ENCODE peak calls at places on chromosomes 7 and 10, in five cellular contexts. N, Y, R, G and Z are unnamed samples.

GRCh38 chr7:102305414-102306268 is 19.0 kb downstream of the SH2B2 start:
- DNase-seq in N (no peak), Y (no peak), R (no peak), G (peak; percentile 93), Z (no peak)

GRCh38 chr10:73894245-73894971 is 16.5 kb upstream of the PLAU start:
- DNase-seq in N (no peak), Y (peak; percentile 85), R (no peak), G (no peak), Z (no peak)

GRCh38 chr7:51175316-51175991 is 141.2 kb downstream of the COBL start:
- DNase-seq in N (no peak), Y (no peak), R (no peak), G (no peak), Z (no peak)

GRCh38 chr10:88843171-88843570 is 8.5 kb downstream of the ANKRD22 start:
- DNase-seq in N (no peak), Y (no peak), R (no peak), G (no peak), Z (no peak)

GRCh38 chr10:12659706-12660105 is 310.4 kb downstream of the CAMK1D start:
- DNase-seq in N (no peak), Y (no peak), R (no peak), G (no peak), Z (peak; percentile 12)

GRCh38 chr10:123587110-123587509 is 79.0 kb upstream of the GPR26 start:
- DNase-seq in N (no peak), Y (no peak), R (no peak), G (no peak), Z (no peak)

GRCh38 chr10:69703766-69704191 is 73.7 kb downstream of the FAM241B start:
- DNase-seq in N (no peak), Y (peak; percentile 96), R (no peak), G (no peak), Z (no peak)

GRCh38 chr10:128062837-128063563 is 63.2 kb downstream of the MKI67 start:
- DNase-seq in N (no peak), Y (no peak), R (no peak), G (peak; percentile 48), Z (peak; percentile 11)

GRCh38 chr7:43491984-43492383 is 90.9 kb upstream of the STK17A start:
- DNase-seq in N (no peak), Y (peak; percentile 66), R (no peak), G (no peak), Z (no peak)

GRCh38 chr10:119330342-119330741 is 123.0 kb downstream of the GRK5 start:
- DNase-seq in N (no peak), Y (no peak), R (no peak), G (no peak), Z (no peak)

GRCh38 chr10:75987610-75988009 is 556.2 kb downstream of the LRMDA start:
- DNase-seq in N (no peak), Y (no peak), R (no peak), G (no peak), Z (no peak)

GRCh38 chr7:107643407-107643806 is 17.2 kb upstream of the SLC26A4 start:
- DNase-seq in N (no peak), Y (peak; percentile 78), R (no peak), G (no peak), Z (no peak)

DNA sequence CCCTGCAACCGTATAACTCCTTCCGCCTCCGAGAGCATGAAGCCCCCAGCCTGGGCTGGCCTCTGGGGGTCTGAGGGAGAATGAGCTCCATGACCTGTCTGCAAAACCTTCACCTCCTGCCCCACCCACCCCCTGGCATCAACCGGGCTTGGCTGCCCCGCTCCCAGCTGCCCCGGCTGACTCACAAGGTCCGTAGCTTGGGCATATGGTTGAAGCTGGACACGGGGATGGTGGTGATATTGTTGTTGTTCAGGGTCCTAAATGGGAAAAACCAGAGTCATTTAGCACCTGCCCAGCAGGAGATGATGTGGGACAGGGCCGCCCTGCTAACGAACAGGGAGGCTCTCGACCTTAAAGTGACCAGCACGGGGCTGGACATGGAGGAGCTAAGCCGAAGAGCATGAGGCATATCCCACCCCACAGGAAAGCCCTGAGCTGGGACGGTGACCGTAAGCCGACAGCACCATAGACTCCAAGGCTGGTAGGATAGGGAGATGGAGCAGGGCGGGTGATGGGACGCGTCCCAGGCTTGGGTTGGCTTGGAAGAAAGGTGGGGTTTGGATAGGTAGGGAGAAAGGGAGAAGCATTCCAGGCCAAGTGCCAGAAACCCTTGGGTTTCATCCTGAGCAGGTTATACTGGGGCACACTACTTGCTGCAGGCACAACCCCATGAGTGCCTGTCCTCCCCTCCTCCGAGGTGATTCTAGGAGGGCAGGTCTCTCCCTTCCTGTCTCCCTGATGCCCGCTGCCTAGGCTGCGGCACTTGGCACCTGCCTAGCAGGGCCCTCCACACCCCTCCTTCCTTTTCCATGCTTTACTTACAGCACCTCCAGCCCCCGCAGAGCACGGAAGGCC is 121.5 kb downstream of the SLIT1 start:
- DNase-seq in N (no peak), Y (no peak), R (no peak), G (no peak), Z (no peak)
- TF ChIP-seq RCOR1 in N (no peak), Y (no peak), R (no peak), G (no peak), Z (no peak)

GRCh38 chr7:28245108-28245868 is 64.7 kb upstream of the JAZF1 start:
- DNase-seq in N (no peak), Y (no peak), R (no peak), G (no peak), Z (no peak)
- TF ChIP-seq RCOR1 in N (no peak), Y (no peak), R (no peak), G (no peak), Z (no peak)

DNA sequence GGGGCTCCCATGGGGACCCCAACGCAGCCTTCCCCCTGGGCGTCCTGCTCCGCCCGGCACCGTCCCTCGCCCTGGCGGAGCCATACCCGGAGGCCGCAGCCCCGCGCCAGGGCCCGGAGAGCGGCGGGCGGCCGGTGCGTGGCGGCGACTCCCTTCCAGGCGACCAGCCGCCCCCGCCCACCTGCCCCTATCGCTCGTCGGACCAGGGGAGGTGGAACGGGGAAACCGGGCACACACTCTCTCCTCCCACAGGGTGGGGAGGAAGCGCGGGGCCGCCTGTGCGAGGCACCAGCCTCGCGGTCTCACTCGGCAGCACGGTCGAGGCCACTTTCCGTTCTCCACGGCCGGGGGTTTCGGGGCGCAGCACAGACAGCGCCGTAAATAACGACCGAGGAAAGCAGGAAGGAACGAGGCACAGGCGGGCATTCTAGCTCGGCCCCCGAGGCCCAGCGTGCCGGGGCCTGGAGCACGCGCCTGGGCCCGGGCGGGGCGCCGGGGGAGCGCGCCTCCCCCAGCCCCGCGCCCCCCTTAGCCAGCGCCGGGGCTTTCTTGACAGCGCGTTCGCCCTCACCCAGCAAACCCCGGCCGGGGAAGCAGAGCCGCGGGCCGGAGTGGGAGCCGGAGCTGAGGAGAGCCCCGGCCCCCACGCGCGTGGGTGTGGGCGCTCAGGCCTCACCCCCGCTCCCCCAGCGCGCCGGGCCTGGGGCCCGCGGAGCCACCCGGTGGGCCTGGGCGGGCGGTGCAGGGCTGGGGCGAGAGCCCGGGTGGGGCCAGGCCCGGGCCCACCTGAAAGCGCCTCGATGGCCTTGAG is 936 bp downstream of the IGF2BP3 start:
- DNase-seq in N (peak; percentile 84), Y (no peak), R (no peak), G (no peak), Z (peak; percentile 77)
- TF ChIP-seq RCOR1 in N (no peak), Y (no peak), R (no peak), G (no peak), Z (no peak)

GRCh38 chr10:113303747-113304146 is 249.1 kb upstream of the HABP2 start:
- DNase-seq in N (no peak), Y (peak; percentile 12), R (no peak), G (no peak), Z (no peak)
- TF ChIP-seq RCOR1 in N (no peak), Y (no peak), R (no peak), G (no peak), Z (no peak)

GRCh38 chr7:105216786-105217185 is 171.9 kb downstream of the SRPK2 start:
- DNase-seq in N (no peak), Y (no peak), R (no peak), G (no peak), Z (no peak)
- TF ChIP-seq RCOR1 in N (no peak), Y (no peak), R (no peak), G (no peak), Z (no peak)

DNA sequence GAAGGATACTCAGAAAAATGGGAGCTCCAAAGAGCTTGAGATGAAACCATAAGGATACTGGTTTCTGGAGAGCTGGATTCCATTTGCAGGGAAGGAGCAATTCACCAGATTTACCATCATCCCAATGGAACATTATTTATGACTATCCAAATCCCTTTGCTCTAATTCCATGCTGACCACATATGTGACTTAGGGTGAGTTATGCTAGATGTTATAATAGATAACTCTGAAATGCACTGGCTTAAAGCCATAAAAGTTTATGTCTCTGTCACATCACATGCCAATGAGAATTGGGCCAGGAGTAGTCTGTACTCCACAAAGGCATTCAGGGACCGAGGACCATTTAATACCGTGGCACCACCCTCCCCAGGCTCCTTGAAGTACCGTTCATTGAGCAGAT is 185.1 kb downstream of the SKIDA1 start:
- DNase-seq in N (no peak), Y (no peak), R (no peak), G (no peak), Z (no peak)
- TF ChIP-seq RCOR1 in N (no peak), Y (no peak), R (no peak), G (no peak), Z (no peak)

DNA sequence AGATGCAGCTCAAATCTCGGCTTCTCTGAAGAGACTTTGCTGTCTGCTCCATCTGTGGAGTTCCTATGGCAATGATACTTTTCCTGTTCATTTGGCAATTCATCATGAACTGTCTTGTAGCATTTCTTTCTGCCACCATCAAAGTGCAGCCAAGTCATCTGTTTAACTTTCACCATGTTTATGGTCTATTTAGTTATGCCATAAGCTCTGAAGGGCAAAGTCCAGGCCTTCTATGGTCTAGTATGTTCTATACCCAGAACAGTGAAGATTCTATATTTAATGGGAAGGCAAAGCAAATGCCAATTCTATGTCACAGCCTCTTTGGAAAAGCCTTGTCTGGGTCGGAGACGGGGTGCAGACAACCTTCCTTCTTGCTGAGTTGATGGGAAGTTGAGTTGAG is 472.6 kb downstream of the PLXNA4 start:
- DNase-seq in N (no peak), Y (no peak), R (no peak), G (no peak), Z (no peak)
- TF ChIP-seq RCOR1 in N (no peak), Y (no peak), R (no peak), G (no peak), Z (no peak)

GRCh38 chr10:125023862-125024495 is 82.1 kb downstream of the ZRANB1 start:
- DNase-seq in N (peak; percentile 86), Y (no peak), R (no peak), G (no peak), Z (no peak)

GRCh38 chr10:125026036-125026931 is 84.4 kb downstream of the ZRANB1 start:
- DNase-seq in N (no peak), Y (no peak), R (no peak), G (no peak), Z (no peak)

GRCh38 chr10:125024496-125025234 is 82.7 kb downstream of the ZRANB1 start:
- DNase-seq in N (peak; percentile 77), Y (no peak), R (no peak), G (no peak), Z (no peak)

GRCh38 chr10:125026974-125027735 is 85.2 kb downstream of the ZRANB1 start:
- DNase-seq in N (no peak), Y (no peak), R (no peak), G (no peak), Z (no peak)

DNA sequence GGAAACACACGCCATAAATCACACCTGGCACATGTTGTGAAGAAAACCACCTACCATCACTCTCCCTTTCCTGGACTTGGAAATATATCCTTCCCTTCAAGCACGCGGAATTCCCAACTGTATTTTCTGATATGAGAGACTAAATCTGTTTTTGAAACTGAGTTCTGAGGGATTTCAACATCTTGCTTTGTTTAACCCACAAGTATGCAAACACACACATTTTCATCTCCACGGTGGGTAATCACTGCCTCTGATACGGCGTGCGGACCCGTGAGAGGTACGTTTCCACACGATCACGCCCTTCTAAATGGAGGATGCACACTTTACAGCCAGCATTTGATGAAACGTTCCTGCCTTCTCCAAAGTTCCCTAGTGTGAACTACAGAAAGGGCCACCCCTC is 83.4 kb downstream of the ZRANB1 start:
- DNase-seq in N (no peak), Y (peak; percentile 69), R (no peak), G (no peak), Z (no peak)
- TF ChIP-seq RCOR1 in N (no peak), Y (no peak), R (no peak), G (no peak), Z (no peak)